ENCODE peak calls at places on chromosomes 11 and 22, in four cellular contexts. One of them, this sample, is unnamed.

GRCh38 chr22:36201630-36202312 is at the start of gene APOL4:
- DNase-seq in esophagus squamous epithelium: no peak
- DNase-seq in transverse colon: peak; percentile 66
- DNase-seq in right cardiac atrium: peak; percentile 91
- DNase-seq in this sample: peak; percentile 70

GRCh38 chr11:2311456-2312201 is 9.8 kb downstream of the TSPAN32 start:
- DNase-seq in esophagus squamous epithelium: no peak
- DNase-seq in right cardiac atrium: peak; percentile 58
- DNase-seq in transverse colon: no peak
- DNase-seq in this sample: no peak

GRCh38 chr22:23218867-23219251 is 38.5 kb downstream of the BCR start:
- DNase-seq in esophagus squamous epithelium: no peak
- DNase-seq in right cardiac atrium: peak; percentile 74
- DNase-seq in transverse colon: peak; percentile 54
- DNase-seq in this sample: no peak

GRCh38 chr11:6601041-6601461 is 2.4 kb downstream of the RRP8 start:
- DNase-seq in esophagus squamous epithelium: no peak
- DNase-seq in transverse colon: no peak
- DNase-seq in right cardiac atrium: no peak
- DNase-seq in this sample: no peak

GRCh38 chr11:92834296-92835020 is 135.0 kb upstream of the MTNR1B start:
- DNase-seq in esophagus squamous epithelium: no peak
- DNase-seq in right cardiac atrium: no peak
- DNase-seq in transverse colon: no peak
- DNase-seq in this sample: no peak

GRCh38 chr11:125358254-125358840 is 137.7 kb downstream of the FEZ1 start:
- DNase-seq in right cardiac atrium: no peak
- DNase-seq in transverse colon: no peak
- DNase-seq in esophagus squamous epithelium: no peak
- DNase-seq in this sample: no peak

GRCh38 chr11:2509481-2510001 is 64.7 kb downstream of the KCNQ1 start:
- DNase-seq in right cardiac atrium: peak; percentile 90
- DNase-seq in transverse colon: peak; percentile 4
- DNase-seq in esophagus squamous epithelium: no peak
- DNase-seq in this sample: peak; percentile 68

GRCh38 chr22:37664249-37665101 is 6.0 kb downstream of the PDXP start:
- DNase-seq in esophagus squamous epithelium: no peak
- DNase-seq in transverse colon: peak; percentile 62
- DNase-seq in right cardiac atrium: no peak
- DNase-seq in this sample: no peak

GRCh38 chr11:57815476-57815875 is 53.9 kb downstream of the CTNND1 start:
- DNase-seq in esophagus squamous epithelium: no peak
- DNase-seq in transverse colon: no peak
- DNase-seq in right cardiac atrium: no peak
- DNase-seq in this sample: no peak

GRCh38 chr11:124646148-124646547 is 23.5 kb downstream of the TBRG1 start:
- DNase-seq in transverse colon: no peak
- DNase-seq in right cardiac atrium: no peak
- DNase-seq in esophagus squamous epithelium: no peak
- DNase-seq in this sample: no peak

GRCh38 chr11:132311703-132312102 is 941.3 kb downstream of the NTM start:
- DNase-seq in right cardiac atrium: no peak
- DNase-seq in transverse colon: no peak
- DNase-seq in esophagus squamous epithelium: no peak
- DNase-seq in this sample: no peak

GRCh38 chr11:121090145-121090721 is 10.8 kb upstream of the TECTA start:
- DNase-seq in transverse colon: no peak
- DNase-seq in esophagus squamous epithelium: no peak
- DNase-seq in right cardiac atrium: no peak
- DNase-seq in this sample: no peak

GRCh38 chr22:36922097-36922608 is 8.7 kb downstream of the CSF2RB start:
- DNase-seq in transverse colon: no peak
- DNase-seq in esophagus squamous epithelium: no peak
- DNase-seq in right cardiac atrium: no peak
- DNase-seq in this sample: peak; percentile 33

GRCh38 chr22:33565580-33565995 is 354.7 kb downstream of the LARGE1 start:
- DNase-seq in transverse colon: no peak
- DNase-seq in right cardiac atrium: no peak
- DNase-seq in esophagus squamous epithelium: no peak
- DNase-seq in this sample: no peak

GRCh38 chr11:210122-210802 is 2.8 kb downstream of the RIC8A start:
- DNase-seq in esophagus squamous epithelium: no peak
- DNase-seq in right cardiac atrium: no peak
- DNase-seq in transverse colon: no peak
- DNase-seq in this sample: peak; percentile 50

GRCh38 chr11:78290293-78291176 is 101.8 kb downstream of the USP35 start:
- DNase-seq in esophagus squamous epithelium: no peak
- DNase-seq in right cardiac atrium: no peak
- DNase-seq in transverse colon: no peak
- DNase-seq in this sample: no peak

GRCh38 chr11:44977493-44977984 is 26.9 kb upstream of the TP53I11 start:
- DNase-seq in right cardiac atrium: no peak
- DNase-seq in esophagus squamous epithelium: no peak
- DNase-seq in transverse colon: peak; percentile 41
- DNase-seq in this sample: no peak

DNA sequence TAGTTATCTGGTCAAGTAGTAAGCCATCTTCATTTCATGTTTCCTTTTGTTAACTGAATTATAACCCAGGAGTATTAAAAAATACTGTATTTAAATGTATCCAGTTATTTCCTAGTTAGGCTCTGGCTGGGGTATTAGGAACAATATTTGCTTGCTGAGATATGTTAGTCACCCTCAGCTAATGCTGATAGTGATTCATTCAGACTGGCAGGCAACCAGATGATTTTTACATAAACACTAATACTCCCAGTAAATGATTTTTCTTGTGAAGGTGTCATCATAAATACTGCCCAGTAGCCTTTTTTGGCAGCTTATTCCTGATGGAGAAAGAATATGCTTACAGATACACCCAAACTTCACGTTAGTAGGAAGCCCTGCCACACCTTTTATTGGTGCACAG is 8.1 kb downstream of the YWHAH start:
- DNase-seq in transverse colon: no peak
- DNase-seq in right cardiac atrium: no peak
- DNase-seq in esophagus squamous epithelium: no peak
- DNase-seq in this sample: peak; percentile 65
- H3K27ac ChIP-seq in transverse colon: peak overlapping the region; percentile 60
- H3K27ac ChIP-seq in right cardiac atrium: no peak overlapping the region
- H3K27ac ChIP-seq in esophagus squamous epithelium: peak overlapping the region; percentile 80
- H3K27ac ChIP-seq in this sample: no peak overlapping the region

GRCh38 chr22:20024225-20025087 is 3.5 kb downstream of the TANGO2 start:
- DNase-seq in esophagus squamous epithelium: no peak
- DNase-seq in right cardiac atrium: peak; percentile 70
- DNase-seq in transverse colon: no peak
- DNase-seq in this sample: no peak
- H3K27ac ChIP-seq in esophagus squamous epithelium: no peak overlapping the region
- H3K27ac ChIP-seq in right cardiac atrium: peak overlapping the region; percentile 3
- H3K27ac ChIP-seq in transverse colon: no peak overlapping the region
- H3K27ac ChIP-seq in this sample: peak overlapping the region; percentile 38

GRCh38 chr11:85771568-85771967 is 39.4 kb downstream of the SYTL2 start:
- DNase-seq in right cardiac atrium: no peak
- DNase-seq in esophagus squamous epithelium: no peak
- DNase-seq in transverse colon: no peak
- DNase-seq in this sample: no peak

GRCh38 chr11:85768473-85769146 is 42.3 kb downstream of the SYTL2 start:
- DNase-seq in esophagus squamous epithelium: no peak
- DNase-seq in right cardiac atrium: no peak
- DNase-seq in transverse colon: no peak
- DNase-seq in this sample: no peak

GRCh38 chr11:85774256-85775097 is 36.5 kb downstream of the SYTL2 start:
- DNase-seq in right cardiac atrium: no peak
- DNase-seq in transverse colon: no peak
- DNase-seq in esophagus squamous epithelium: no peak
- DNase-seq in this sample: no peak

GRCh38 chr11:85769758-85770157 is 41.2 kb downstream of the SYTL2 start:
- DNase-seq in transverse colon: no peak
- DNase-seq in right cardiac atrium: no peak
- DNase-seq in esophagus squamous epithelium: no peak
- DNase-seq in this sample: no peak

DNA sequence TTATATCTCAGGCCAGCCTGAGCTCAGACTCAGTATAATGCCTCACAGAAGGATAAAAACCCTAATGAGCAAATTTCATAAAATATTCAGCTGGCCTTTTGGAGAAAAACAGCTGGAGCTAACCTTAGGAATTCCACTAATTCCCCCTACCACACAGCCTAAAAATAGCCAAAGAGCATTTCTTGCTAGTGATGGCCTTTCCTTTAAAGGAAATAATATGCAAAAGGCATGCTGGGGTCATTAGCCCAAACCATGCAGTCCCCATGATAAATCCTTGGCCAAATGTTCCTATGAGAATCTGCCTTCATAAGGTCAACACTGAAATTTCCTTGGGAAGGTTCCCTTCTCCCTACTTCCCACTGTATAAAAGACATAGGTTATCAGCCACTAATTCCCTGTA is 38.2 kb downstream of the SYTL2 start:
- DNase-seq in esophagus squamous epithelium: no peak
- DNase-seq in right cardiac atrium: no peak
- DNase-seq in transverse colon: no peak
- DNase-seq in this sample: no peak
- H3K27ac ChIP-seq in esophagus squamous epithelium: peak overlapping the region; percentile 19
- H3K27ac ChIP-seq in right cardiac atrium: no peak overlapping the region
- H3K27ac ChIP-seq in transverse colon: peak overlapping the region; percentile 80
- H3K27ac ChIP-seq in this sample: peak overlapping the region; percentile 61

GRCh38 chr11:102393272-102393730 is 46.3 kb downstream of the BIRC2 start:
- DNase-seq in transverse colon: no peak
- DNase-seq in right cardiac atrium: no peak
- DNase-seq in esophagus squamous epithelium: no peak
- DNase-seq in this sample: no peak

GRCh38 chr11:102387056-102387781 is 40.2 kb downstream of the BIRC2 start:
- DNase-seq in right cardiac atrium: no peak
- DNase-seq in esophagus squamous epithelium: no peak
- DNase-seq in transverse colon: no peak
- DNase-seq in this sample: no peak

GRCh38 chr11:102389253-102389652 is 42.2 kb downstream of the BIRC2 start:
- DNase-seq in transverse colon: no peak
- DNase-seq in right cardiac atrium: no peak
- DNase-seq in esophagus squamous epithelium: no peak
- DNase-seq in this sample: no peak

GRCh38 chr11:102391549-102392237 is 44.7 kb downstream of the BIRC2 start:
- DNase-seq in esophagus squamous epithelium: no peak
- DNase-seq in transverse colon: no peak
- DNase-seq in right cardiac atrium: no peak
- DNase-seq in this sample: no peak

GRCh38 chr11:102390667-102391449 is 43.8 kb downstream of the BIRC2 start:
- DNase-seq in esophagus squamous epithelium: no peak
- DNase-seq in right cardiac atrium: peak; percentile 70
- DNase-seq in transverse colon: peak; percentile 68
- DNase-seq in this sample: peak; percentile 88
- H3K27ac ChIP-seq in esophagus squamous epithelium: no peak overlapping the region
- H3K27ac ChIP-seq in right cardiac atrium: no peak overlapping the region
- H3K27ac ChIP-seq in transverse colon: no peak overlapping the region
- H3K27ac ChIP-seq in this sample: no peak overlapping the region

GRCh38 chr11:33723238-33723881 is 12.9 kb downstream of the CD59 start:
- DNase-seq in transverse colon: no peak
- DNase-seq in right cardiac atrium: no peak
- DNase-seq in esophagus squamous epithelium: no peak
- DNase-seq in this sample: peak; percentile 45
- H3K27ac ChIP-seq in transverse colon: peak overlapping the region; percentile 74
- H3K27ac ChIP-seq in right cardiac atrium: peak overlapping the region; percentile 99
- H3K27ac ChIP-seq in esophagus squamous epithelium: peak overlapping the region; percentile 80
- H3K27ac ChIP-seq in this sample: peak overlapping the region; percentile 43

GRCh38 chr22:18059991-18060390 is 17.8 kb upstream of the PEX26 start:
- DNase-seq in right cardiac atrium: no peak
- DNase-seq in transverse colon: no peak
- DNase-seq in esophagus squamous epithelium: no peak
- DNase-seq in this sample: no peak
- H3K27ac ChIP-seq in right cardiac atrium: no peak overlapping the region
- H3K27ac ChIP-seq in transverse colon: peak overlapping the region; percentile 74
- H3K27ac ChIP-seq in esophagus squamous epithelium: peak overlapping the region; percentile 36
- H3K27ac ChIP-seq in this sample: no peak overlapping the region

GRCh38 chr11:16191212-16191851 is 165.0 kb downstream of the SOX6 start:
- DNase-seq in right cardiac atrium: no peak
- DNase-seq in esophagus squamous epithelium: no peak
- DNase-seq in transverse colon: peak; percentile 8
- DNase-seq in this sample: no peak
- H3K27ac ChIP-seq in right cardiac atrium: no peak overlapping the region
- H3K27ac ChIP-seq in esophagus squamous epithelium: no peak overlapping the region
- H3K27ac ChIP-seq in transverse colon: no peak overlapping the region
- H3K27ac ChIP-seq in this sample: no peak overlapping the region